ENCODE peak calls at places on chromosomes 3 and 15, in seven cellular contexts. One of them, this sample, is unnamed. For H3K79me2, the result is how much of the 10 kb centered on the place peaks cover.

GRCh38 chr15:45254405-45255293 is 2.6 kb downstream of the SLC28A2 start:
- DNase-seq in neural progenitor cell: no peak
- DNase-seq in PC-3: peak
- DNase-seq in OCI-LY7: no peak
- DNase-seq in HCT116: no peak
- DNase-seq in H1: no peak
- DNase-seq in astrocyte: peak
- DNase-seq in this sample: peak

GRCh38 chr3:62261800-62262199 is 111.5 kb downstream of the FEZF2 start:
- DNase-seq in neural progenitor cell: no peak
- DNase-seq in PC-3: no peak
- DNase-seq in OCI-LY7: no peak
- DNase-seq in HCT116: no peak
- DNase-seq in H1: no peak
- DNase-seq in astrocyte: no peak
- DNase-seq in this sample: no peak

GRCh38 chr3:106731230-106731629 is 646.0 kb upstream of the CCDC54 start:
- DNase-seq in neural progenitor cell: no peak
- DNase-seq in PC-3: no peak
- DNase-seq in OCI-LY7: no peak
- DNase-seq in HCT116: no peak
- DNase-seq in H1: no peak
- DNase-seq in astrocyte: no peak
- DNase-seq in this sample: no peak

GRCh38 chr3:179608931-179609720 is 4.5 kb downstream of the NDUFB5 start:
- DNase-seq in neural progenitor cell: no peak
- DNase-seq in PC-3: no peak
- DNase-seq in OCI-LY7: peak
- DNase-seq in HCT116: no peak
- DNase-seq in H1: no peak
- DNase-seq in astrocyte: no peak
- DNase-seq in this sample: no peak

GRCh38 chr15:75725021-75725718 is 12.5 kb upstream of the CSPG4 start:
- DNase-seq in neural progenitor cell: no peak
- DNase-seq in PC-3: no peak
- DNase-seq in OCI-LY7: no peak
- DNase-seq in HCT116: no peak
- DNase-seq in H1: no peak
- DNase-seq in astrocyte: no peak
- DNase-seq in this sample: no peak

GRCh38 chr3:51703776-51704510 is 2.9 kb upstream of the GRM2 start:
- DNase-seq in neural progenitor cell: peak
- DNase-seq in PC-3: no peak
- DNase-seq in OCI-LY7: no peak
- DNase-seq in HCT116: no peak
- DNase-seq in H1: no peak
- DNase-seq in astrocyte: no peak
- DNase-seq in this sample: no peak

GRCh38 chr3:180898572-180898971 is 13.9 kb upstream of the FXR1 start:
- DNase-seq in neural progenitor cell: no peak
- DNase-seq in PC-3: no peak
- DNase-seq in OCI-LY7: no peak
- DNase-seq in HCT116: no peak
- DNase-seq in H1: no peak
- DNase-seq in astrocyte: no peak
- DNase-seq in this sample: no peak

GRCh38 chr3:127690106-127690505 is 17.4 kb downstream of the ABTB1 start:
- DNase-seq in neural progenitor cell: no peak
- DNase-seq in PC-3: peak
- DNase-seq in OCI-LY7: no peak
- DNase-seq in HCT116: no peak
- DNase-seq in H1: no peak
- DNase-seq in astrocyte: peak
- DNase-seq in this sample: peak

GRCh38 chr3:182484184-182484583 is 309.1 kb upstream of the ATP11B start:
- DNase-seq in neural progenitor cell: no peak
- DNase-seq in PC-3: no peak
- DNase-seq in OCI-LY7: no peak
- DNase-seq in HCT116: no peak
- DNase-seq in H1: no peak
- DNase-seq in astrocyte: no peak
- DNase-seq in this sample: no peak

GRCh38 chr3:125055165-125055912 is 458 bp downstream of the HEG1 start:
- DNase-seq in neural progenitor cell: no peak
- DNase-seq in PC-3: no peak
- DNase-seq in OCI-LY7: peak
- DNase-seq in HCT116: no peak
- DNase-seq in H1: no peak
- DNase-seq in astrocyte: no peak
- DNase-seq in this sample: no peak

GRCh38 chr3:174891524-174892203 is 32.5 kb downstream of the NAALADL2 start:
- DNase-seq in neural progenitor cell: peak
- DNase-seq in PC-3: no peak
- DNase-seq in OCI-LY7: no peak
- DNase-seq in HCT116: no peak
- DNase-seq in H1: no peak
- DNase-seq in astrocyte: no peak
- DNase-seq in this sample: no peak

GRCh38 chr3:112894258-112894657 is 47.6 kb upstream of the CD200R1L start:
- DNase-seq in neural progenitor cell: peak
- DNase-seq in PC-3: peak
- DNase-seq in OCI-LY7: no peak
- DNase-seq in HCT116: peak
- DNase-seq in H1: peak
- DNase-seq in astrocyte: peak
- DNase-seq in this sample: peak

GRCh38 chr15:33310481-33311311 is at the start of gene RYR3:
- DNase-seq in neural progenitor cell: peak
- DNase-seq in PC-3: no peak
- DNase-seq in OCI-LY7: no peak
- DNase-seq in HCT116: no peak
- DNase-seq in H1: no peak
- DNase-seq in astrocyte: peak
- DNase-seq in this sample: peak

GRCh38 chr3:28743843-28744242 is 395.2 kb upstream of the AZI2 start:
- DNase-seq in neural progenitor cell: no peak
- DNase-seq in PC-3: peak
- DNase-seq in OCI-LY7: no peak
- DNase-seq in HCT116: no peak
- DNase-seq in H1: no peak
- DNase-seq in astrocyte: no peak
- DNase-seq in this sample: no peak

GRCh38 chr3:14147063-14147435 is 22.2 kb downstream of the TMEM43 start:
- DNase-seq in neural progenitor cell: no peak
- DNase-seq in PC-3: no peak
- DNase-seq in OCI-LY7: no peak
- DNase-seq in HCT116: no peak
- DNase-seq in H1: no peak
- DNase-seq in astrocyte: no peak
- DNase-seq in this sample: no peak

GRCh38 chr3:100708644-100708988 is 678 bp upstream of the TFG start:
- DNase-seq in neural progenitor cell: no peak
- DNase-seq in PC-3: peak
- DNase-seq in OCI-LY7: no peak
- DNase-seq in HCT116: no peak
- DNase-seq in H1: no peak
- DNase-seq in astrocyte: no peak
- DNase-seq in this sample: no peak
- H3K4me3 ChIP-seq in neural progenitor cell: peak
- H3K4me3 ChIP-seq in PC-3: peak
- H3K4me3 ChIP-seq in OCI-LY7: peak
- H3K4me3 ChIP-seq in HCT116: peak
- H3K4me3 ChIP-seq in H1: peak
- H3K4me3 ChIP-seq in astrocyte: peak
- H3K4me3 ChIP-seq in this sample: peak

DNA sequence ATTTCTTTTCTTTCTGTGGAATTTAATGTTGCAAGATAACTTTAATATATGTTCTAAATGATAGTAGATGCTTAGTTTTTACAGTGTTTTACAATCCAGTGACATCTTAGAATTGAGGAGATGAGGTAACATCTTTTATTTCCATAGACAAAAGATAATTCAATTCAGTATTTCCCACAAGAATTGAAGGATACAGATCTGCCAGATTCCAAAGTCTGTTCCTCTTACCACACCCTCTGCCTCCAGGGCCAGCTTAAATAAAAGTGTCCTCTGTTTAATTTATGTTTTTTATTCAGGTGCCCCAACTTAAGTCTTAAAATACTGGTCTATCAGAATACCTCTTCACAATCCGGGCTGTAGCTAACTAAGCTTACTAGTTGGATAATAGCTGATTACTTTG is 6.5 kb downstream of the STT3B start:
- DNase-seq in neural progenitor cell: no peak
- DNase-seq in PC-3: no peak
- DNase-seq in OCI-LY7: no peak
- DNase-seq in HCT116: no peak
- DNase-seq in H1: no peak
- DNase-seq in astrocyte: no peak
- DNase-seq in this sample: no peak
- H3K79me2 ChIP-seq in neural progenitor cell: half or more
- H3K79me2 ChIP-seq in PC-3: half or more
- H3K79me2 ChIP-seq in OCI-LY7: half or more
- H3K79me2 ChIP-seq in HCT116: half or more
- H3K79me2 ChIP-seq in H1: half or more
- H3K79me2 ChIP-seq in astrocyte: half or more
- H3K79me2 ChIP-seq in this sample: half or more

GRCh38 chr15:98753726-98754125 is 105.4 kb downstream of the IGF1R start:
- DNase-seq in neural progenitor cell: peak
- DNase-seq in PC-3: no peak
- DNase-seq in OCI-LY7: no peak
- DNase-seq in HCT116: no peak
- DNase-seq in H1: no peak
- DNase-seq in astrocyte: no peak
- DNase-seq in this sample: no peak
- H3K4me3 ChIP-seq in neural progenitor cell: peak
- H3K4me3 ChIP-seq in PC-3: peak
- H3K4me3 ChIP-seq in OCI-LY7: no peak
- H3K4me3 ChIP-seq in HCT116: no peak
- H3K4me3 ChIP-seq in H1: peak
- H3K4me3 ChIP-seq in astrocyte: peak
- H3K4me3 ChIP-seq in this sample: peak

DNA sequence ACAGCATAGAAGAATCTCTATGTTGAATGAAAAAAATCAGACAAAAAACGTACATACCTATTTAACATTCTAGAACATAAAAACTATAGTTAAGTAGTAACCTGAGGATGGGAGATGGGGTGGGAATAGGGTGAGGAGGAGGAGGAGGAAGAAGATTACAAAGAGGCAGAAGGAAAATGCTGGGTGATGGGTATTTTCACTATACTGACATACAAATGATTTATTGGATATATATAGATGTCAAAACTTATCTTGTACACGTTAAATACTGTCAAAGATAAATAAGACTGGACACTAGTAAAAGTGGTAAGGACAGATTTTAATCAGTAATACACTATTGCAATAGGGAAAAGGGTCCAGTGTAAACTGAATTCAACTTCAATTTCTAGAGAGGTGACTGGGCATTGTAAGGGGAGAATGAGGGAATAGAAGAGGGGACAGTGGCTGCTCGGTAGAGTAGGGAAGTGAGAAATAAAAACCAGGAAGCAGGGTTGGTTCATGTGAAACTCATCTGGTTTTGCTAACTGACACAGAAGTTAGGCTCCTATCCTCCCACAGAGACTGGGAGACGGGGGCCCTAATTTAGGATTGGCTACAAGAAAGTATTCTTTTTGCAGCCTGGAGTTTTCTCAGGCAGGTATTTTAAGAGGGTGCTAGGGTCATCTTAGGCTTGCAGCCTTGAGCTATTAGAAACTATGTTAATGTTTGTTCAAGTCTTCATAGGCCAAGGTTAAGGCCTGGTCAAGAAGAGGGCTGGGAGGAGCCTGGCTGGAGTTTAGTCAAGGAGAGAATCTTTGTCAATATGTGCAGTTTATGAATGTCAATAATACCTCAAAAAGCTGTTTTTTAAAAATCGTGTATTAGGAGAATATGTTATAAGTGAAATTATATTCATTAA is 15.0 kb upstream of the C15orf61 start:
- DNase-seq in neural progenitor cell: no peak
- DNase-seq in PC-3: no peak
- DNase-seq in OCI-LY7: peak
- DNase-seq in HCT116: no peak
- DNase-seq in H1: no peak
- DNase-seq in astrocyte: no peak
- DNase-seq in this sample: no peak
- H3K79me2 ChIP-seq in neural progenitor cell: under half
- H3K79me2 ChIP-seq in PC-3: under half
- H3K79me2 ChIP-seq in OCI-LY7: under half
- H3K79me2 ChIP-seq in HCT116: under half
- H3K79me2 ChIP-seq in H1: under half
- H3K79me2 ChIP-seq in astrocyte: under half
- H3K79me2 ChIP-seq in this sample: under half